ENCODE peak calls at places on chromosomes 5 and 9, in ten cellular contexts. N, E, M, Y, V, C, A, Q, B and J are unnamed samples.

GRCh38 chr5:178108446-178108845 is 4.9 kb upstream of the N4BP3 start:
- DNase-seq in B (no peak), E (no peak), Y (no peak), N (no peak), V (no peak), Q (no peak), A (no peak), C (peak; percentile 28), M (no peak), J (no peak)

GRCh38 chr5:34519489-34520220 is 136.5 kb upstream of the RAI14 start:
- DNase-seq in E (no peak), C (no peak), M (peak; percentile 65), B (no peak), V (no peak), Y (no peak), Q (peak; percentile 87), A (no peak), N (no peak), J (no peak)

GRCh38 chr5:151949909-151950308 is 25.3 kb upstream of the GLRA1 start:
- DNase-seq in B (no peak), E (no peak), Y (no peak), C (no peak), A (no peak), M (no peak), Q (no peak), V (no peak), N (no peak), J (no peak)

GRCh38 chr9:16869140-16869903 is 1.1 kb downstream of the BNC2 start:
- DNase-seq in A (no peak), B (peak; percentile 69), E (no peak), Y (peak; percentile 19), N (no peak), V (no peak), Q (peak; percentile 52), M (no peak), C (no peak), J (no peak)

GRCh38 chr9:124941689-124942561 is 1.0 kb upstream of the GOLGA1 start:
- DNase-seq in N (peak; percentile 86), E (peak; percentile 47), C (peak; percentile 84), B (peak; percentile 62), V (peak; percentile 64), Y (peak; percentile 46), A (peak; percentile 83), Q (peak; percentile 63), M (peak; percentile 9), J (peak; percentile 65)

GRCh38 chr9:71936066-71936465 is 24.6 kb downstream of the C9orf85 start:
- DNase-seq in A (no peak), N (no peak), Q (peak; percentile 6), M (no peak), B (no peak), V (no peak), C (no peak), E (no peak), Y (no peak), J (no peak)

GRCh38 chr5:40386293-40386692 is 293.4 kb upstream of the PTGER4 start:
- DNase-seq in V (no peak), A (peak; percentile 85), Q (peak; percentile 18), E (no peak), N (no peak), M (peak; percentile 26), C (no peak), Y (no peak), B (peak; percentile 8), J (no peak)

GRCh38 chr9:14312721-14313377 is 1.1 kb downstream of the NFIB start:
- DNase-seq in C (peak; percentile 79), N (peak; percentile 78), Q (peak; percentile 55), A (no peak), M (peak; percentile 56), B (peak; percentile 61), Y (peak; percentile 37), V (no peak), E (peak; percentile 25), J (no peak)

GRCh38 chr9:79603222-79603925 is 31.6 kb downstream of the TLE4 start:
- DNase-seq in A (no peak), B (no peak), C (no peak), N (no peak), Q (peak; percentile 58), E (no peak), M (no peak), Y (no peak), V (no peak), J (no peak)

GRCh38 chr9:20865357-20865756 is 166.1 kb downstream of the HACD4 start:
- DNase-seq in N (no peak), A (no peak), V (no peak), C (no peak), B (no peak), M (peak; percentile 24), E (no peak), Q (peak; percentile 8), Y (no peak), J (no peak)

GRCh38 chr5:126973193-126973592 is 57.2 kb downstream of the MARCHF3 start:
- DNase-seq in E (no peak), Q (no peak), N (no peak), Y (no peak), A (no peak), V (no peak), B (peak; percentile 52), M (no peak), C (no peak), J (no peak)

GRCh38 chr9:14323969-14324366 is 10.0 kb upstream of the NFIB start:
- DNase-seq in A (no peak), Q (no peak), C (no peak), M (no peak), N (no peak), Y (no peak), B (no peak), V (no peak), E (no peak), J (no peak)

GRCh38 chr9:111271481-111272080 is 58.4 kb downstream of the OR2K2 start:
- DNase-seq in N (no peak), A (no peak), M (no peak), V (no peak), B (no peak), C (no peak), E (no peak), Y (no peak), Q (peak; percentile 51), J (no peak)

GRCh38 chr9:109421034-109421700 is 76.9 kb downstream of the PTPN3 start:
- DNase-seq in C (no peak), N (no peak), E (peak; percentile 39), Q (no peak), Y (no peak), V (no peak), A (no peak), B (no peak), M (no peak), J (no peak)

GRCh38 chr9:115625954-115626353 is 508.0 kb upstream of the TNC start:
- DNase-seq in A (no peak), M (no peak), Y (no peak), C (no peak), B (no peak), V (no peak), E (no peak), N (no peak), Q (no peak), J (no peak)

GRCh38 chr5:36355513-36355912 is 53.8 kb upstream of the RANBP3L start:
- DNase-seq in Q (peak; percentile 42), B (no peak), N (no peak), E (no peak), M (peak; percentile 11), A (no peak), Y (no peak), V (no peak), C (no peak), J (no peak)

GRCh38 chr5:95178046-95178651 is 106.7 kb downstream of the MCTP1 start:
- DNase-seq in Q (peak; percentile 85), C (no peak), M (no peak), V (no peak), E (no peak), A (peak; percentile 87), Y (no peak), N (no peak), B (peak; percentile 90), J (no peak)

GRCh38 chr9:118595719-118596305 is 773.4 kb downstream of the BRINP1 start:
- DNase-seq in N (no peak), E (no peak), A (no peak), Q (peak; percentile 48), C (no peak), Y (peak; percentile 8), M (peak; percentile 60), B (peak; percentile 82), V (no peak), J (no peak)

GRCh38 chr9:96071245-96072124 is 196.0 kb downstream of the ERCC6L2 start:
- DNase-seq in Y (no peak), E (no peak), A (peak; percentile 24), C (no peak), N (no peak), M (peak; percentile 17), Q (peak; percentile 15), V (no peak), B (peak; percentile 71), J (no peak)
- H3K4me1 ChIP-seq in Y (no peaks in the 10 kb centered on the region), E (peaks cover 19% of the 10 kb centered on the region), A (no peaks in the 10 kb centered on the region), C (no peaks in the 10 kb centered on the region), N (no peaks in the 10 kb centered on the region), M (no peaks in the 10 kb centered on the region), Q (no peaks in the 10 kb centered on the region), V (peaks cover 66% of the 10 kb centered on the region), B (no peaks in the 10 kb centered on the region), J (no peaks in the 10 kb centered on the region)

DNA sequence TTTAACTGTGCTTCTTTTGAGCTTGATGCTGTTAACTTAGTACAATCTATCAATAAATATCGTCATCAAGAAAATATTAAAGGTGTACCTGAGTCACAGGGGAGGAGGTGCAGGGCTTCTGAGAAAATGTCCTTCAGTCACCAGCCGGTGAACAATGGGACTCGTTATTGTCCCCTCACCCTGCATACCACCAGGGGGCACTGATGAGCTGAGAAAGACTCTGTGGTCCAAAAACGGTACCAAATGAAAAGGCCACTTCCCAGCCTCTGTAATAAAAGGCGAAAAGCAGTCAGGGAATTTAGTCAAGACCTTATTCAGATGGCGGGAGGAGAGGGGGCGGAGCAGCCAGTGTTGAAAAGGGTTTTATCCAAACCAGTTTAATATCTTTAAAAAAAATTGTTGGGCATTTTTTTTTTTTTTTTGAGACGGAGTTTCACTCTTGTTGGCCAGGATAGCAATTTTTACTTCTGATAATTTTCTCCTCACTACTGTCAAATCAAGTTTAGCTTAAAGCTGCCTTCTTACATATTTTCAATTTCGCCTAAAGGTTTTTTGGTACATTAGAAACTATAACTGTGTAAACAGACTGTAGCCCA is 271.9 kb upstream of the ADAMTS16 start:
- DNase-seq in N (no peak), A (peak; percentile 69), E (peak; percentile 41), M (peak; percentile 23), V (peak; percentile 64), B (peak; percentile 84), Q (peak; percentile 25), Y (peak; percentile 33), C (no peak), J (no peak)
- TF ChIP-seq CTCF in N (peak; percentile 71), A (peak; percentile 92), E (peak; percentile 80), M (peak; percentile 95), V (peak; percentile 56), B (peak; percentile 94), Q (peak; percentile 62), Y (peak; percentile 78), C (peak; percentile 74), J (peak; percentile 24)

GRCh38 chr9:86676426-86676825 is 270.9 kb downstream of the GAS1 start:
- DNase-seq in M (peak; percentile 32), V (no peak), Q (no peak), N (no peak), C (no peak), A (no peak), B (no peak), E (no peak), Y (no peak), J (no peak)
- H3K4me3 ChIP-seq in M (no peak overlapping the region), V (no peak overlapping the region), Q (no peak overlapping the region), N (no peak overlapping the region), C (no peak overlapping the region), A (no peak overlapping the region), B (no peak overlapping the region), E (no peak overlapping the region), Y (no peak overlapping the region), J (no peak overlapping the region)

GRCh38 chr5:150368526-150368925 is 11.0 kb downstream of the TCOF1 start:
- DNase-seq in E (no peak), B (no peak), Q (no peak), M (no peak), N (no peak), A (no peak), V (no peak), C (no peak), Y (no peak), J (no peak)
- H3K4me1 ChIP-seq in E (no peaks in the 10 kb centered on the region), B (no peaks in the 10 kb centered on the region), Q (no peaks in the 10 kb centered on the region), M (no peaks in the 10 kb centered on the region), N (no peaks in the 10 kb centered on the region), A (no peaks in the 10 kb centered on the region), V (no peaks in the 10 kb centered on the region), C (no peaks in the 10 kb centered on the region), Y (no peaks in the 10 kb centered on the region), J (no peaks in the 10 kb centered on the region)